ENCODE peak calls at places on chromosome 22, in five cellular contexts. A is ovary, D is AG04450, X is K562, N is cardiac muscle cell. U is an unnamed sample.

GRCh38 chr22:29606320-29606719 is 2.9 kb downstream of the NF2 start:
- DNase-seq in N (no peak), X (no peak), D (no peak), A (no peak), U (no peak)

GRCh38 chr22:29030016-29030617 is 31.5 kb downstream of the C22orf31 start:
- DNase-seq in X (peak), A (no peak), N (peak), D (no peak), U (no peak)

GRCh38 chr22:37337204-37337943 is 55.1 kb downstream of the CYTH4 start:
- DNase-seq in X (no peak), A (no peak), N (peak), D (no peak), U (no peak)

GRCh38 chr22:44355688-44356070 is 42.9 kb upstream of the SHISAL1 start:
- DNase-seq in D (no peak), N (no peak), X (no peak), A (peak), U (no peak)

GRCh38 chr22:48577014-48577690 is 1250.5 kb downstream of the BRD1 start:
- DNase-seq in D (no peak), A (no peak), X (no peak), N (no peak), U (no peak)

GRCh38 chr22:46079861-46080821 is 70.2 kb upstream of the PPARA start:
- DNase-seq in X (no peak), D (no peak), A (peak), N (no peak), U (peak)

GRCh38 chr22:49197500-49197899 is 630.2 kb downstream of the BRD1 start:
- DNase-seq in N (no peak), D (no peak), A (no peak), X (no peak), U (peak)

GRCh38 chr22:32421484-32421883 is 9.4 kb upstream of the RTCB start:
- DNase-seq in A (no peak), N (no peak), D (no peak), X (no peak), U (no peak)

GRCh38 chr22:46454910-46455269 is 82.5 kb downstream of the CELSR1 start:
- DNase-seq in X (no peak), A (no peak), D (no peak), N (no peak), U (no peak)

GRCh38 chr22:32991353-32992115 is 66.6 kb downstream of the SYN3 start:
- DNase-seq in A (no peak), X (no peak), N (peak), D (no peak), U (no peak)

GRCh38 chr22:32619614-32620426 is 145.2 kb downstream of the FBXO7 start:
- DNase-seq in A (peak), N (peak), X (no peak), D (no peak), U (no peak)

GRCh38 chr22:38491707-38492348 is 14.3 kb downstream of the DDX17 start:
- DNase-seq in X (no peak), D (no peak), A (no peak), N (no peak), U (no peak)
- H3K27ac ChIP-seq in X (no peak), D (no peak), A (no peak), N (peak), U (no peak)

GRCh38 chr22:30821381-30821780 is 126.7 kb downstream of the OSBP2 start:
- DNase-seq in N (no peak), D (no peak), X (no peak), A (no peak), U (no peak)

GRCh38 chr22:30824096-30824495 is 129.4 kb downstream of the OSBP2 start:
- DNase-seq in N (no peak), A (no peak), D (no peak), X (no peak), U (no peak)

GRCh38 chr22:30823015-30823370 is 128.3 kb downstream of the OSBP2 start:
- DNase-seq in D (no peak), X (peak), A (no peak), N (peak), U (no peak)

GRCh38 chr22:30822216-30823014 is 127.7 kb downstream of the OSBP2 start:
- DNase-seq in X (no peak), N (no peak), D (no peak), A (no peak), U (no peak)

DNA sequence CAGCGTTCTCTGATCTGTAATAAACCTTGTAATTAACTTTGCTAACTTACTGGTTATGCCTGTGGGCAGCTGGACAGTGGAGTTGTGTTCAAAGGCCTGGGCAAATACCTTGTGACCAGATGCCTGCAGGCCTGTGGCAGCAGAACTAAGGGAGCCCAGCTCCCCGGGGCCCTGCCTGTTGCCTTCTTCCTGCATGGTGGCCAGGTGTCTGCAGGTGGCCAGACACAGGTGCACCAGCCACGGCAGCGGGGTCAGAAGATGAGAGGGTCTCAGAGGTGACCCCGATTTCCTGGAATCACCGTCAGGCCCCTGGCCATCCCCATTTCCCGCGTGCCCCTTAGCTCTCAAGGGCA is 127.2 kb downstream of the OSBP2 start:
- DNase-seq in N (no peak), A (no peak), X (no peak), D (no peak), U (no peak)
- H3K4me3 ChIP-seq in N (peak), A (no peak), X (no peak), D (peak), U (peak)

GRCh38 chr22:19178065-19178658 is 374 bp downstream of the SLC25A1 start:
- DNase-seq in N (no peak), A (peak), D (no peak), X (no peak), U (no peak)

GRCh38 chr22:19177164-19178064 is 1.1 kb downstream of the SLC25A1 start:
- DNase-seq in N (no peak), X (peak), A (no peak), D (no peak), U (no peak)

GRCh38 chr22:19179472-19180048 is 1.0 kb upstream of the SLC25A1 start:
- DNase-seq in X (peak), N (peak), A (peak), D (peak), U (peak)

GRCh38 chr22:19180234-19180633 is 1.7 kb upstream of the SLC25A1 start:
- DNase-seq in N (no peak), D (no peak), X (no peak), A (no peak), U (no peak)

DNA sequence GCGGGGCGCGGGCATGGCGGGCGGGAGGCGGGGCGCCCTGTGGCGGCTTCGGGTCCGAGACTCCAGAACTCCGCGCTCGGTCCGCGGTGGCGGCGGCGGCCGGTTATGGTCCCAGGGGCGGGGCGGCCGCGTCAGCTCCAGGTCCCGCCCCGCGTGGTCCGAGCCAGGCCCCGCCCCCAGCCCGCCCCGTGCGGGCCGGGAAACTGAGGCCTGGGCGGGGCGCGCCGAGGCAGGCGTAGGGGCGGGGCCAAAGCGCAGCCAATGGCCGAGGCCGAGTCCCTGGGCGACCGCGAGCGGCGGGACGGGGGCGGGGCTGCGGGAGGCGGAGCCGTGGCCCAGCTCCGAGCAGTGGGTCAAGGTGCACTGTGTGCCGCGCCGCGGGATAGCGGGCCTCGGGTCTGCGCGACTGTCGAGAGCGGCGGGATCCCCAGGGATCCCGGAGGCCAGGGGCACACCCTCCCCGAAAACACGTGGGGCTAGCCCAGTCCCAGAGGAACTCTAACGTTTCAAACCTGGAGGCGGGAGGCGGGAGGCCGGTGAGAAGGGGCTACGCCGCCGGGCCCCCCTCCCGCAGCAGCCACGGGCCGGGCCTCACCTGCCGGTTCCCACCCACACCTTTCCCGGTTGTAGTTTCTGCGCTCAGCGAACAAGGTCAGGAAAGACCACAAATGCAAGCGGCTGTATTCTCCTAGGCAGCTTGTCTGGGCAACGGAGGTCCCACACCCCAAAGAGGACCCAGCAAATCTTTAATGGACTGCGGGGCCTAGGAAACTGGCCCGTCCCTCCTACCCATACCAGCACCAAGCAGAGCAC is at the start of gene SLC25A1:
- DNase-seq in A (peak), D (peak), N (peak), X (peak), U (peak)
- TF ChIP-seq CTCF in A (no peak), D (no peak), N (no peak), X (no peak), U (no peak)

GRCh38 chr22:50630376-50630775 is 2.4 kb upstream of the ARSA start:
- DNase-seq in D (no peak), X (no peak), A (no peak), N (no peak), U (no peak)
- H3K27ac ChIP-seq in D (no peak), X (no peak), A (no peak), N (no peak), U (no peak)

GRCh38 chr22:17774928-17775675 is 833 bp upstream of the BID start:
- DNase-seq in X (no peak), D (no peak), N (no peak), A (no peak), U (no peak)

GRCh38 chr22:17778412-17778976 is 4.2 kb upstream of the BID start:
- DNase-seq in A (no peak), D (no peak), N (no peak), X (no peak), U (no peak)

GRCh38 chr22:17775781-17776470 is 1.7 kb upstream of the BID start:
- DNase-seq in A (no peak), X (no peak), D (no peak), N (no peak), U (no peak)

GRCh38 chr22:17777717-17778044 is 3.4 kb upstream of the BID start:
- DNase-seq in A (no peak), D (no peak), X (no peak), N (no peak), U (no peak)

DNA sequence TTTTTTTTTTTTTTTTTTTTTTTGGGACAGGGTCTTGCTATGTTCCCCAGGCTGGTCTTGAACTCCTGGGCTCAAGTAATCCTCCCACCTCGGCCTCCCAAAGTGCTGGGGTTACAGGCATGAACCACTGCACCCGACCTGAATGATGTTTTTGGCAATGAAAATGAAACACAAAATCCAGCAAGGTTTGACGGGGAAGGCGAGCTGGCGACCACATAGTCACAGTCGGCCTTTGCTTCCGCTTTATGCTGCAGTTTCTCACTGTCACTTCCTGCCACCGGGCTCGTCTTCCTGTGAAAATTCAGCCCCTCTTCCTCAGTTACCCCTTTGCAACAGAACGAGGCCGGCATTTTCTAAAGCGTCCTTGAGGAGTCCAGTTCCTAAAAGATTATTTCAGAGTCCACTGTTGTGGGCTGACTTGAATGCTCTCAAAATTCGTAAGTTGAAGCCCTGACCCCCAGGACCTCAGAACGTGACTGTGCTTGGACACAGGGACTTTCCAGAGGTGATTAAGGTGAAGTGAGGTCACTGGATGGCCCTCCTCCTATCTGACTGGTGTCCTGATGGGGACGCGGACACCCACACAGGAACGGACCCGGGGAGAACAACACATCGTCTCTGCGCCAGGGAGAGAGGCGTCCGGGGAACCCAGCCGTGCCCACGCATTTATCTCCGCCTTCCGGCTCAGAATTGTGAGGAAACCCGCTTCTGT is 2.9 kb upstream of the BID start:
- DNase-seq in D (no peak), X (peak), A (no peak), N (no peak), U (no peak)
- H3K4me3 ChIP-seq in D (no peak), X (peak), A (no peak), N (no peak), U (peak)

GRCh38 chr22:41619979-41620645 is 731 bp downstream of the DESI1 start:
- DNase-seq in N (no peak), A (peak), D (no peak), X (peak), U (no peak)
- TF ChIP-seq CTCF in N (peak), A (no peak), D (no peak), X (peak), U (no peak)

U was measured in dorsolateral prefrontal cortex.